ENCODE peak calls at places on chromosomes 4 and X, in six cellular contexts. E is choroid plexus epithelial cell, I is fibroblast of the aortic adventitia, D is cardiac muscle cell, H is PC-3, O is dorsolateral prefrontal cortex. C is an unnamed sample.

GRCh38 chr4:188661502-188661901 is 522.3 kb downstream of the TRIML1 start:
- DNase-seq in H (no peak), D (no peak), I (no peak), O (no peak), E (no peak), C (no peak)

GRCh38 chr4:84502333-84502954 is 3.4 kb upstream of the NKX6-1 start:
- DNase-seq in D (no peak), I (no peak), O (no peak), E (no peak), H (no peak), C (no peak)

GRCh38 chrX:20007962-20008633 is 17.2 kb upstream of the BCLAF3 start:
- DNase-seq in D (no peak), H (no peak), E (no peak), I (no peak), O (no peak), C (no peak)

GRCh38 chrX:53312946-53313745 is 31.8 kb upstream of the IQSEC2 start:
- DNase-seq in D (peak), E (peak), I (peak), H (peak), O (no peak), C (peak)

GRCh38 chrX:114344756-114345155 is 239.1 kb upstream of the HTR2C start:
- DNase-seq in I (peak), D (peak), H (peak), E (peak), O (no peak), C (no peak)

GRCh38 chrX:119391279-119391678 is 7.9 kb upstream of the SLC25A43 start:
- DNase-seq in I (peak), D (peak), H (peak), E (peak), O (no peak), C (no peak)

GRCh38 chr4:77699731-77700210 is 94.2 kb downstream of the CXCL13 start:
- DNase-seq in E (peak), D (peak), H (peak), I (peak), O (no peak), C (no peak)

GRCh38 chrX:123648028-123648810 is 84.6 kb downstream of the THOC2 start:
- DNase-seq in E (peak), D (peak), O (no peak), H (peak), I (peak), C (no peak)

GRCh38 chr4:58983887-58984286 is 1873.7 kb upstream of the IGFBP7 start:
- DNase-seq in H (no peak), E (no peak), O (no peak), D (no peak), I (no peak), C (no peak)

GRCh38 chr4:153159016-153159415 is 45.2 kb upstream of the TRIM2 start:
- DNase-seq in H (no peak), D (no peak), E (peak), I (no peak), O (no peak), C (no peak)

GRCh38 chrX:23276475-23276874 is 58.2 kb upstream of the PTCHD1 start:
- DNase-seq in I (no peak), E (no peak), O (no peak), H (no peak), D (no peak), C (no peak)

GRCh38 chrX:54157561-54157960 is 25.5 kb downstream of the FAM120C start:
- DNase-seq in I (no peak), H (peak), E (no peak), O (no peak), D (no peak), C (no peak)

GRCh38 chr4:99808260-99808857 is 8.3 kb upstream of the DAPP1 start:
- DNase-seq in E (peak), I (peak), O (no peak), D (peak), H (peak), C (peak)

GRCh38 chr4:162010362-162010761 is 153.4 kb downstream of the FSTL5 start:
- DNase-seq in E (peak), O (no peak), I (no peak), H (no peak), D (peak), C (no peak)

GRCh38 chrX:86002076-86002896 is 45.1 kb downstream of the CHM start:
- DNase-seq in I (peak), O (no peak), D (no peak), E (peak), H (peak), C (no peak)

GRCh38 chr4:19982556-19982955 is 269.1 kb upstream of the SLIT2 start:
- DNase-seq in E (peak), D (peak), O (no peak), H (peak), I (peak), C (no peak)

GRCh38 chr4:2303686-2304320 is 41.9 kb upstream of the MXD4 start:
- DNase-seq in I (no peak), E (no peak), D (no peak), H (no peak), O (no peak), C (no peak)

GRCh38 chrX:17077349-17077748 is 130.9 kb downstream of the REPS2 start:
- DNase-seq in I (no peak), H (no peak), D (no peak), O (no peak), E (no peak), C (no peak)

GRCh38 chr4:107261241-107261874 is 225.2 kb upstream of the DKK2 start:
- DNase-seq in O (no peak), D (no peak), E (no peak), I (peak), H (peak), C (no peak)

GRCh38 chrX:138128025-138128671 is 562.2 kb downstream of the ZIC3 start:
- DNase-seq in D (peak), H (peak), I (peak), O (no peak), E (peak), C (no peak)

GRCh38 chr4:75207902-75208301 is 275.0 kb downstream of the PARM1 start:
- DNase-seq in H (no peak), O (no peak), D (no peak), E (no peak), I (no peak), C (no peak)

GRCh38 chr4:15368906-15369305 is 58.9 kb upstream of the C1QTNF7 start:
- DNase-seq in H (peak), I (peak), E (peak), D (peak), O (no peak), C (no peak)

GRCh38 chr4:137892134-137892533 is 350.0 kb downstream of the SLC7A11 start:
- DNase-seq in I (peak), D (peak), H (peak), O (no peak), E (peak), C (no peak)

GRCh38 chrX:69137371-69137881 is 27.8 kb downstream of the PJA1 start:
- DNase-seq in I (peak), E (peak), O (no peak), H (no peak), D (peak), C (no peak)

GRCh38 chr4:663438-664428 is 10.3 kb downstream of the ATP5ME start:
- DNase-seq in I (no peak), O (no peak), H (no peak), E (no peak), D (peak), C (peak)

GRCh38 chr4:124321370-124321769 is 391.2 kb downstream of the ANKRD50 start:
- DNase-seq in D (peak), I (peak), H (peak), E (peak), O (no peak), C (no peak)

GRCh38 chr4:124318292-124318691 is 394.2 kb downstream of the ANKRD50 start:
- DNase-seq in I (no peak), O (no peak), H (no peak), D (no peak), E (no peak), C (no peak)

GRCh38 chr4:124325676-124326075 is 386.9 kb downstream of the ANKRD50 start:
- DNase-seq in I (no peak), O (no peak), E (no peak), D (no peak), H (no peak), C (no peak)

GRCh38 chr4:124322234-124322831 is 390.2 kb downstream of the ANKRD50 start:
- DNase-seq in I (peak), D (peak), O (no peak), H (peak), E (peak), C (no peak)
- TF ChIP-seq CTCF in I (peak), D (peak), O (peak), H (peak), E (peak), C (no peak)

GRCh38 chrX:133953078-133953477 is 32.3 kb downstream of the GPC3 start:
- DNase-seq in E (no peak), D (no peak), H (no peak), O (no peak), I (no peak), C (no peak)
- TF ChIP-seq CTCF in E (no peak), D (no peak), H (no peak), O (no peak), I (no peak), C (no peak)

GRCh38 chr4:7876096-7876993 is 63.3 kb downstream of the AFAP1 start:
- DNase-seq in I (peak), O (no peak), H (no peak), D (peak), E (peak), C (no peak)
- TF ChIP-seq CTCF in I (peak), O (no peak), H (peak), D (peak), E (peak), C (no peak)

GRCh38 chr4:73019462-73020047 is 50.0 kb downstream of the COX18 start:
- DNase-seq in O (no peak), I (peak), E (peak), H (peak), D (peak), C (no peak)

GRCh38 chr4:73018595-73018994 is 50.9 kb downstream of the COX18 start:
- DNase-seq in E (no peak), I (no peak), D (no peak), H (no peak), O (no peak), C (no peak)

GRCh38 chr4:73021634-73022033 is 47.9 kb downstream of the COX18 start:
- DNase-seq in D (peak), H (peak), I (peak), E (peak), O (no peak), C (no peak)
- TF ChIP-seq CTCF in D (peak), H (peak), I (peak), E (peak), O (no peak), C (no peak)

GRCh38 chr4:186190456-186191265 is 706 bp upstream of the CYP4V2 start:
- DNase-seq in D (peak), O (no peak), H (no peak), E (peak), I (peak), C (peak)

GRCh38 chr4:186189656-186190055 is 1.7 kb upstream of the CYP4V2 start:
- DNase-seq in I (no peak), D (no peak), H (no peak), O (no peak), E (no peak), C (no peak)

GRCh38 chr4:186193851-186194250 is 2.5 kb downstream of the CYP4V2 start:
- DNase-seq in D (no peak), O (no peak), H (no peak), I (no peak), E (no peak), C (no peak)

GRCh38 chr4:186192068-186192751 is 843 bp downstream of the CYP4V2 start:
- DNase-seq in E (peak), I (peak), H (peak), O (no peak), D (peak), C (no peak)

DNA sequence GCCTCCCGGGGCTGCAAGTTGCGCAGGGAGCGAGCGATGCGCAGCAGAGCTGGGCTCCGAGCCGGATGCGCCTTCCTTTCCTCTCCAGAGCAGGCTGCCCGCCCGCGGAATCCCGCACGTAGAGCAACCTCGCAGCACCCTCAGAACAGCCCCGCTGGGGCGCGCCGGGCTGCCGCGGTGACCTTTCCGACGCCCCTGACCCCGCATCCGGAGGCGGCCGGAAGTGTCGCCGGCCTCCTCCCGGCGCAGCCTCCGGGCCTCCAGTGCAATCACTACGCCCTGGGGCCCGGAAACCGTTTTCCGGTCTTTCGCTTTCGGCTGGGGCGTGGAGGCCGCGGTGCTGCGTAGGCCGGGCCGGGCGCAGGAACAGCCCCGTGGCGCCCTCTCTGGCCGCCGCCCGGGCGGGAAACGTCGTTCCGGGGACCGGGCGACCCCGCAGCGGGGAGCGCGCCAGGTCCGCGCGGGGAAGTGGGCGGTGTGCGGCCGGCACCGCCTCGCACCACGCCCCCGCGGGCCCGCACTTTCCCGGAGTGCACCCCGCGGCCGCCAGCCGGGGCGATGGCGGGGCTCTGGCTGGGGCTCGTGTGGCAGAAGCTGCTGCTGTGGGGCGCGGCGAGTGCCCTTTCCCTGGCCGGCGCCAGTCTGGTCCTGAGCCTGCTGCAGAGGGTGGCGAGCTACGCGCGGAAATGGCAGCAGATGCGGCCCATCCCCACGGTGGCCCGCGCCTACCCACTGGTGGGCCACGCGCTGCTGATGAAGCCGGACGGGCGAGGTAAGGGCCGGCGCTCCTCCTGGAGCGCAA is at the start of gene CYP4V2:
- DNase-seq in H (peak), E (peak), O (peak), I (peak), D (peak), C (peak)
- TF ChIP-seq CTCF in H (no peak), E (peak), O (peak), I (peak), D (peak), C (no peak)

DNA sequence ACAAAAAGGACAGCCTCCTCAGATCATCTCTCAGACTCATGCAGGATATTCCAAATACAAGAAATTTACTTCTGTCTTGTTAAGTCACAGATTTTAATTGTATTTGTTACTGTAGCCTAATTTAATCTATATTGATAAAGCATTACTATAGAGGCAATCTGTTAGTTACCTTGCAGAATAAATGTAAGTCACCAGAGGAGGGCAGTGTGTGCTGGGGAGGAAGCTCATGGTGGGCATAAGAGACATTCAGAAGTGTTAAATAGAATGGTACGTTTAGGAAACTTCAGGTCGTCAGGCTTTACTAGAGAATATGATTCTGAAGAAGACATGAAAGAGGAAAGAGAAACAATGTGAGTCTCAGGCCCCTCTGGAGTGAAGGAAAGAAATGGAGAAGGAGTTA is 37.3 kb upstream of the INPP4B start:
- DNase-seq in I (peak), H (peak), D (peak), E (peak), O (no peak), C (no peak)
- TF ChIP-seq CTCF in I (peak), H (peak), D (peak), E (peak), O (peak), C (no peak)

DNA sequence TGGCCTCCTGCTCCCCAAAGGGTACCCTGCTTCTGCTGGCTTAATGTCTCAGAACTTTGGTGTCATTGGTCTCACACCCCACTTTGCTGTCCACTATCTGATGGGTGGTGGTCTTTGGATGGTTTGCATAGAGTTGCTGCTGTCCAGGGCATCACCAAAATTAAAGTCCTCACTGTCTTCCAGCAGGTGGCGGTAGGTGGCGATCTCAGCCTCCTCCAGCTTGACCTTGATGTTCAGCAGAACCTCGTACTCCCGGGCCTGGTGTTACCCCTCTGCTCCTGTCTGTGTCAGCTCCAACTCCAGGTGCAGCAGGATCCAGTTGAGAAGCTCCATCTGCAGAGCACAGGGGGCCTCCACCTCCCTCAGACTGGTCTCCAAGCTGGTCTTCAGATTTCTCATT is 1169.5 kb upstream of the PABPC4L start:
- DNase-seq in E (no peak), O (no peak), H (no peak), D (no peak), I (no peak), C (no peak)
- TF ChIP-seq CTCF in E (peak), O (no peak), H (peak), D (no peak), I (no peak), C (no peak)

DNA sequence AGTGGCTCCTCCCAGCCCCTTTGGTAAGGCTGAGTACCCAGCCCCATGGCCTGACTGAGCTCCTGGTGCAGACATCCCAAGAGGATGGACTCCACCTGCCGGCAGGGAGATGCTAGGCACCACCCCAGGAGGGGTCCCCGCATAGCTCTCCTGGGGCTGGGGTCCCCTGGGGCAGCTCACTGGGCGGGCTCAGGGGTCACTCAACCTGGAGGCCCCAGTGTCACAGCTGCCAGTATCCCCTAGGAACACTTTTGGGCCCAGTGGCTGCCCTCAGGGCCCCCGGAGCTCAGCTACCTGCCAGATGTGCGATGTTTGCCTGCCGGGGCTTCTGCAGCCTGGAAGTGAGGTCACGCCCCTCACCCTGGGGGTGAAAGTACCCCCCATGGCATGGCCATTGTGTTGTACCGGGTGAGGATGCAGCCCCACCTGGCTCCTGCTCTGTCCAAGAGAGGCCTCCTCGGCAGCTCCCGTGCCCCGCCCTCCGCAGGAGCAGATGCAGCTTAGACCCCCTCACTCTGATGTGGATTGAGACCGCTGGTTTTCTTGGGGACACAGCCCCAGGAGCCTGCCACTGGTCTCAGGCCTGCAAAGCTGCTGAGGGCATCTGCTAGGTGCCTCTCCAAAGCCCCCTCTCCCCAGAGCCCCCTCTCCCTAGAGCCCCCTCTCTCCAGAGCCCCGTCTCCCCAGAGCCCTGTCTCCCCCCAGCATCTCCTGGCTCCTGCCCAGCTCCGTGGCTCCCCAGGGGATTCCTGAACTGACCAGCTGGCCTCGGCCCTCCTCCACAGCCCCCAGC is 6.7 kb upstream of the HGFAC start:
- DNase-seq in O (no peak), I (no peak), E (peak), H (no peak), D (no peak), C (no peak)
- TF ChIP-seq CTCF in O (no peak), I (no peak), E (peak), H (no peak), D (peak), C (no peak)

GRCh38 chr4:186946682-186947294 is 223.1 kb upstream of the FAT1 start:
- DNase-seq in I (no peak), O (no peak), E (peak), H (peak), D (peak), C (no peak)
- TF ChIP-seq CTCF in I (no peak), O (no peak), E (peak), H (peak), D (peak), C (no peak)

C was measured in activated B cell treated with CpG ODN at 0.5 μM for 24 hours.